ENCODE peak calls at places on chromosome 11, in eight cellular contexts. One of them, this sample, is unnamed.

GRCh38 chr11:12840871-12841516 is 166.8 kb downstream of the TEAD1 start:
- DNase-seq in CD8-positive, alpha-beta T cell: no peak
- DNase-seq in body of pancreas: no peak
- DNase-seq in WERI-Rb-1: peak
- DNase-seq in K562: no peak
- DNase-seq in dorsolateral prefrontal cortex: no peak
- DNase-seq in GM12878: no peak
- DNase-seq in kidney: no peak
- DNase-seq in this sample: no peak

GRCh38 chr11:131511794-131512193 is 141.4 kb downstream of the NTM start:
- DNase-seq in WERI-Rb-1: peak
- DNase-seq in CD8-positive, alpha-beta T cell: no peak
- DNase-seq in GM12878: no peak
- DNase-seq in K562: peak
- DNase-seq in kidney: no peak
- DNase-seq in body of pancreas: peak
- DNase-seq in dorsolateral prefrontal cortex: peak
- DNase-seq in this sample: no peak

GRCh38 chr11:15282754-15283153 is 168.0 kb downstream of the INSC start:
- DNase-seq in CD8-positive, alpha-beta T cell: no peak
- DNase-seq in dorsolateral prefrontal cortex: no peak
- DNase-seq in body of pancreas: no peak
- DNase-seq in K562: no peak
- DNase-seq in kidney: no peak
- DNase-seq in WERI-Rb-1: no peak
- DNase-seq in GM12878: no peak
- DNase-seq in this sample: no peak

GRCh38 chr11:27812341-27812740 is 112.1 kb upstream of the BDNF start:
- DNase-seq in WERI-Rb-1: peak
- DNase-seq in K562: no peak
- DNase-seq in body of pancreas: no peak
- DNase-seq in kidney: no peak
- DNase-seq in GM12878: no peak
- DNase-seq in dorsolateral prefrontal cortex: no peak
- DNase-seq in CD8-positive, alpha-beta T cell: no peak
- DNase-seq in this sample: no peak

GRCh38 chr11:125374398-125374797 is 121.7 kb downstream of the FEZ1 start:
- DNase-seq in kidney: peak
- DNase-seq in dorsolateral prefrontal cortex: no peak
- DNase-seq in CD8-positive, alpha-beta T cell: no peak
- DNase-seq in K562: no peak
- DNase-seq in body of pancreas: no peak
- DNase-seq in GM12878: no peak
- DNase-seq in WERI-Rb-1: no peak
- DNase-seq in this sample: no peak

GRCh38 chr11:123111465-123111864 is 49.5 kb upstream of the HSPA8 start:
- DNase-seq in kidney: no peak
- DNase-seq in GM12878: no peak
- DNase-seq in K562: peak
- DNase-seq in CD8-positive, alpha-beta T cell: no peak
- DNase-seq in dorsolateral prefrontal cortex: no peak
- DNase-seq in body of pancreas: no peak
- DNase-seq in WERI-Rb-1: no peak
- DNase-seq in this sample: no peak

GRCh38 chr11:819943-820649 is 1.4 kb downstream of the PNPLA2 start:
- DNase-seq in GM12878: no peak
- DNase-seq in WERI-Rb-1: peak
- DNase-seq in dorsolateral prefrontal cortex: peak
- DNase-seq in body of pancreas: peak
- DNase-seq in K562: peak
- DNase-seq in kidney: peak
- DNase-seq in CD8-positive, alpha-beta T cell: peak
- DNase-seq in this sample: peak

GRCh38 chr11:18836415-18836814 is 44.8 kb upstream of the PTPN5 start:
- DNase-seq in CD8-positive, alpha-beta T cell: no peak
- DNase-seq in K562: no peak
- DNase-seq in dorsolateral prefrontal cortex: no peak
- DNase-seq in body of pancreas: no peak
- DNase-seq in WERI-Rb-1: no peak
- DNase-seq in GM12878: no peak
- DNase-seq in kidney: no peak
- DNase-seq in this sample: no peak

GRCh38 chr11:3132271-3132781 is 32.8 kb downstream of the OSBPL5 start:
- DNase-seq in GM12878: no peak
- DNase-seq in body of pancreas: no peak
- DNase-seq in CD8-positive, alpha-beta T cell: no peak
- DNase-seq in dorsolateral prefrontal cortex: no peak
- DNase-seq in kidney: peak
- DNase-seq in WERI-Rb-1: no peak
- DNase-seq in K562: no peak
- DNase-seq in this sample: peak

DNA sequence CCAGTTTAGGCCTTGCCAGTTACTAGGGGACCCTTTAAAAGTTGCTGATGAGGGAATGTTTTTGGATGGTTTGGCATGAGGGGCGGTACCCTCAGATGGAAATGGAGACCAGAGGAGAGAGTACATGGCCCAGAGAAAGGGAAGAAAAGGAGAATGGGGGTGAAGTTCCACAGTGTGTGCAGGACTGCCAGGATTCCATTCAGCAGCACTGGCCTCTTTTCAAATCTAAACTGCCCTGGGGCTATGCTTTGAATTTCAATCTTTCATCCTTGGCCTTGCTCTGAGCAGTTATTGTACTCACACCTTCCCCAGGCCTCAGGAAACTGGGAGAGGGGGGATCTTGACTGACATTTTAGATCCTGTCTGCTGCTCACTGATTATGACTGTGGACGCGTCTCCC is 3.0 kb downstream of the SLC3A2 start:
- DNase-seq in dorsolateral prefrontal cortex: no peak
- DNase-seq in WERI-Rb-1: no peak
- DNase-seq in CD8-positive, alpha-beta T cell: no peak
- DNase-seq in body of pancreas: no peak
- DNase-seq in GM12878: no peak
- DNase-seq in K562: no peak
- DNase-seq in kidney: no peak
- DNase-seq in this sample: no peak
- H3K4me3 ChIP-seq in dorsolateral prefrontal cortex: peak
- H3K4me3 ChIP-seq in WERI-Rb-1: no peak
- H3K4me3 ChIP-seq in CD8-positive, alpha-beta T cell: no peak
- H3K4me3 ChIP-seq in body of pancreas: no peak
- H3K4me3 ChIP-seq in GM12878: peak
- H3K4me3 ChIP-seq in K562: peak
- H3K4me3 ChIP-seq in kidney: peak
- H3K4me3 ChIP-seq in this sample: peak

GRCh38 chr11:70863988-70864387 is 388.4 kb downstream of the SHANK2 start:
- DNase-seq in K562: no peak
- DNase-seq in body of pancreas: no peak
- DNase-seq in CD8-positive, alpha-beta T cell: no peak
- DNase-seq in kidney: no peak
- DNase-seq in GM12878: no peak
- DNase-seq in dorsolateral prefrontal cortex: no peak
- DNase-seq in WERI-Rb-1: no peak
- DNase-seq in this sample: no peak

GRCh38 chr11:70863186-70863585 is 389.2 kb downstream of the SHANK2 start:
- DNase-seq in CD8-positive, alpha-beta T cell: no peak
- DNase-seq in WERI-Rb-1: no peak
- DNase-seq in body of pancreas: no peak
- DNase-seq in GM12878: no peak
- DNase-seq in K562: no peak
- DNase-seq in kidney: peak
- DNase-seq in dorsolateral prefrontal cortex: no peak
- DNase-seq in this sample: no peak

GRCh38 chr11:70861534-70861933 is 390.8 kb downstream of the SHANK2 start:
- DNase-seq in WERI-Rb-1: no peak
- DNase-seq in GM12878: no peak
- DNase-seq in kidney: peak
- DNase-seq in body of pancreas: no peak
- DNase-seq in dorsolateral prefrontal cortex: no peak
- DNase-seq in K562: no peak
- DNase-seq in CD8-positive, alpha-beta T cell: no peak
- DNase-seq in this sample: no peak

GRCh38 chr11:70860855-70861254 is 391.5 kb downstream of the SHANK2 start:
- DNase-seq in kidney: no peak
- DNase-seq in K562: no peak
- DNase-seq in dorsolateral prefrontal cortex: no peak
- DNase-seq in CD8-positive, alpha-beta T cell: no peak
- DNase-seq in body of pancreas: no peak
- DNase-seq in WERI-Rb-1: peak
- DNase-seq in GM12878: no peak
- DNase-seq in this sample: no peak

DNA sequence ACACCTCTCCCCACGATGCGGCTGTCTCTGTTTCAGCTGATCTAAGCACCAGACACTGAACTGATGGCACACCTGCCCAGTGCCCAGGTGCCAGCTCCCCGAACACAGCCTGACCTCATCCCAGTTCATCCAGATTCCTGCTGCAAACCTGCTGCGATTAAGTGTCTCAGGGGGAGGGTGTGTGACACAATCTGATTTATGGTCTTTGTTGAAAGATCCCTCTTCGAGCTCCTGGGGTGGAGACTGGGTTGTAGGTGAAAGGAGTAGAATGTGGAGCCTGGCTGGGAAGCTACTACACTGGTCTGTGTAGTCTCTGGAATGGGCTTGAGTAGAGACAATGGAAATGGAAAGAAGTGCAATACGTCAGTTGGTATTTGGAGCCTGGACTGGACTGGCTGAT is 390.3 kb downstream of the SHANK2 start:
- DNase-seq in body of pancreas: no peak
- DNase-seq in CD8-positive, alpha-beta T cell: no peak
- DNase-seq in WERI-Rb-1: peak
- DNase-seq in K562: no peak
- DNase-seq in GM12878: no peak
- DNase-seq in dorsolateral prefrontal cortex: no peak
- DNase-seq in kidney: no peak
- DNase-seq in this sample: no peak
- H3K27ac ChIP-seq in body of pancreas: no peak
- H3K27ac ChIP-seq in CD8-positive, alpha-beta T cell: no peak
- H3K27ac ChIP-seq in WERI-Rb-1: no peak
- H3K27ac ChIP-seq in K562: no peak
- H3K27ac ChIP-seq in GM12878: no peak
- H3K27ac ChIP-seq in dorsolateral prefrontal cortex: no peak
- H3K27ac ChIP-seq in kidney: no peak
- H3K27ac ChIP-seq in this sample: no peak

GRCh38 chr11:66322732-66323427 is 6.0 kb upstream of the CD248 start:
- DNase-seq in WERI-Rb-1: no peak
- DNase-seq in dorsolateral prefrontal cortex: no peak
- DNase-seq in GM12878: no peak
- DNase-seq in kidney: peak
- DNase-seq in K562: no peak
- DNase-seq in CD8-positive, alpha-beta T cell: no peak
- DNase-seq in body of pancreas: no peak
- DNase-seq in this sample: peak

GRCh38 chr11:66325140-66325754 is 8.4 kb upstream of the CD248 start:
- DNase-seq in dorsolateral prefrontal cortex: no peak
- DNase-seq in GM12878: no peak
- DNase-seq in K562: no peak
- DNase-seq in CD8-positive, alpha-beta T cell: no peak
- DNase-seq in WERI-Rb-1: no peak
- DNase-seq in body of pancreas: no peak
- DNase-seq in kidney: peak
- DNase-seq in this sample: no peak

GRCh38 chr11:66324626-66325025 is 7.8 kb upstream of the CD248 start:
- DNase-seq in K562: no peak
- DNase-seq in GM12878: no peak
- DNase-seq in CD8-positive, alpha-beta T cell: no peak
- DNase-seq in dorsolateral prefrontal cortex: no peak
- DNase-seq in kidney: no peak
- DNase-seq in body of pancreas: no peak
- DNase-seq in WERI-Rb-1: no peak
- DNase-seq in this sample: no peak

GRCh38 chr11:66321606-66322005 is 4.8 kb upstream of the CD248 start:
- DNase-seq in K562: no peak
- DNase-seq in kidney: no peak
- DNase-seq in body of pancreas: no peak
- DNase-seq in dorsolateral prefrontal cortex: no peak
- DNase-seq in WERI-Rb-1: no peak
- DNase-seq in GM12878: no peak
- DNase-seq in CD8-positive, alpha-beta T cell: no peak
- DNase-seq in this sample: no peak

DNA sequence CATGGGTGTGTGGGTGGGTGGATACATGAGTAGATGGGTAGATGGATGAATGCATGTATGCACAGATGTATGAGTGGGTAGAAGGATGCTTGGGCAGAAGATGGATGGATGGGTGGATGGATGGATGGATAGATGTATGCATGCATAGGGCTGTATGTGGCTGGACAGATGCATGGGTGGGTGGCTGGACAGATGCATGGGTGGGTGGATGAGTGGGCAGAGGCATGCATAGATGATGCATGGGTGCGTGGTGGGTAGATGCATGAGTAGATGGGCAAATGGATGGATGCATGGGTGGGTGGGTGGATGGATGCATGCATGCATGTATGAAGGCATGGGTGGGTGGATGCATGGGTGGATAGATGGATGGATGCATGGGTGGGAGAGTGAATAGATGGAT is 6.8 kb upstream of the CD248 start:
- DNase-seq in GM12878: no peak
- DNase-seq in CD8-positive, alpha-beta T cell: no peak
- DNase-seq in kidney: no peak
- DNase-seq in dorsolateral prefrontal cortex: no peak
- DNase-seq in body of pancreas: no peak
- DNase-seq in WERI-Rb-1: no peak
- DNase-seq in K562: no peak
- DNase-seq in this sample: no peak
- H3K4me3 ChIP-seq in GM12878: no peak
- H3K4me3 ChIP-seq in CD8-positive, alpha-beta T cell: no peak
- H3K4me3 ChIP-seq in kidney: no peak
- H3K4me3 ChIP-seq in dorsolateral prefrontal cortex: no peak
- H3K4me3 ChIP-seq in body of pancreas: no peak
- H3K4me3 ChIP-seq in WERI-Rb-1: no peak
- H3K4me3 ChIP-seq in K562: no peak
- H3K4me3 ChIP-seq in this sample: no peak

DNA sequence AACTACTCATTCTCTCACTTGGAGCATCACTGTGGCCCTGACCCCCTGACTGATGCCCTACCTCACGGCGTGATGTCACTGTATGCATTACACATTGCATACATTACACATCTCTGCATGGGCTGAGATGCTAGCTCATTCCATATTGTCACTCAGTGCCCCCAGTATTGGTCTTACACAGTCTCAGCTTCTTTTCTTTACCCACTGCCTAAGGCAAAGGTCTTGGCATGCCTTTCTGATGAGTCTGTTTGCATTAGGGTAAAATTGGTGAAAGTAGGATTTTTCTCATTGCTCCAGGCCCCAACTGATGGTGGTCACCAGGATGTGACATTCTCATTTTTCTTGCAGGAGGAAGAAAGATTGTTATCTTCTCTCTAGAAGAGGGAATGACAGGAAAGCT is 389.5 kb upstream of the CADM1 start:
- DNase-seq in dorsolateral prefrontal cortex: no peak
- DNase-seq in kidney: no peak
- DNase-seq in CD8-positive, alpha-beta T cell: no peak
- DNase-seq in body of pancreas: no peak
- DNase-seq in WERI-Rb-1: no peak
- DNase-seq in GM12878: no peak
- DNase-seq in K562: no peak
- DNase-seq in this sample: no peak
- H3K27ac ChIP-seq in dorsolateral prefrontal cortex: no peak
- H3K27ac ChIP-seq in kidney: no peak
- H3K27ac ChIP-seq in CD8-positive, alpha-beta T cell: no peak
- H3K27ac ChIP-seq in body of pancreas: no peak
- H3K27ac ChIP-seq in WERI-Rb-1: no peak
- H3K27ac ChIP-seq in GM12878: no peak
- H3K27ac ChIP-seq in K562: no peak
- H3K27ac ChIP-seq in this sample: no peak

GRCh38 chr11:74048993-74049392 is 40.1 kb upstream of the UCP3 start:
- DNase-seq in WERI-Rb-1: no peak
- DNase-seq in kidney: no peak
- DNase-seq in dorsolateral prefrontal cortex: no peak
- DNase-seq in GM12878: no peak
- DNase-seq in body of pancreas: no peak
- DNase-seq in K562: no peak
- DNase-seq in CD8-positive, alpha-beta T cell: no peak
- DNase-seq in this sample: no peak
- H3K4me3 ChIP-seq in WERI-Rb-1: no peak
- H3K4me3 ChIP-seq in kidney: no peak
- H3K4me3 ChIP-seq in dorsolateral prefrontal cortex: no peak
- H3K4me3 ChIP-seq in GM12878: no peak
- H3K4me3 ChIP-seq in body of pancreas: no peak
- H3K4me3 ChIP-seq in K562: no peak
- H3K4me3 ChIP-seq in CD8-positive, alpha-beta T cell: no peak
- H3K4me3 ChIP-seq in this sample: no peak